ENCODE peak calls at places on chromosomes 3 and 15, in four cellular contexts. One of them, this sample, is unnamed.

GRCh38 chr3:98500019-98500418 is 2.5 kb downstream of the OR5K2 start:
- DNase-seq in stimulated activated CD8-positive, alpha-beta memory T cell treated with anti-CD3 and anti-CD28 coated beads, Interleukin-2, amount 100 ng/mL, for 48 hours: no peak
- DNase-seq in mammary epithelial cell: no peak
- DNase-seq in NCI-H1417: no peak
- DNase-seq in this sample: no peak

GRCh38 chr3:160331127-160331937 is 67.7 kb downstream of the IFT80 start:
- DNase-seq in stimulated activated CD8-positive, alpha-beta memory T cell treated with anti-CD3 and anti-CD28 coated beads, Interleukin-2, amount 100 ng/mL, for 48 hours: no peak
- DNase-seq in NCI-H1417: no peak
- DNase-seq in mammary epithelial cell: peak
- DNase-seq in this sample: no peak

GRCh38 chr15:66779331-66780009 is 77.4 kb downstream of the SMAD6 start:
- DNase-seq in NCI-H1417: no peak
- DNase-seq in mammary epithelial cell: no peak
- DNase-seq in stimulated activated CD8-positive, alpha-beta memory T cell treated with anti-CD3 and anti-CD28 coated beads, Interleukin-2, amount 100 ng/mL, for 48 hours: no peak
- DNase-seq in this sample: no peak

GRCh38 chr15:23797747-23798157 is 110.6 kb upstream of the NDN start:
- DNase-seq in stimulated activated CD8-positive, alpha-beta memory T cell treated with anti-CD3 and anti-CD28 coated beads, Interleukin-2, amount 100 ng/mL, for 48 hours: no peak
- DNase-seq in mammary epithelial cell: no peak
- DNase-seq in NCI-H1417: no peak
- DNase-seq in this sample: no peak

GRCh38 chr15:96135166-96136093 is 195.1 kb upstream of the NR2F2 start:
- DNase-seq in stimulated activated CD8-positive, alpha-beta memory T cell treated with anti-CD3 and anti-CD28 coated beads, Interleukin-2, amount 100 ng/mL, for 48 hours: no peak
- DNase-seq in mammary epithelial cell: no peak
- DNase-seq in NCI-H1417: no peak
- DNase-seq in this sample: no peak

GRCh38 chr3:133937756-133938601 is 42.3 kb upstream of the RAB6B start:
- DNase-seq in mammary epithelial cell: no peak
- DNase-seq in stimulated activated CD8-positive, alpha-beta memory T cell treated with anti-CD3 and anti-CD28 coated beads, Interleukin-2, amount 100 ng/mL, for 48 hours: no peak
- DNase-seq in NCI-H1417: no peak
- DNase-seq in this sample: no peak

GRCh38 chr15:66459818-66460615 is 37.5 kb downstream of the SNAPC5 start:
- DNase-seq in stimulated activated CD8-positive, alpha-beta memory T cell treated with anti-CD3 and anti-CD28 coated beads, Interleukin-2, amount 100 ng/mL, for 48 hours: no peak
- DNase-seq in NCI-H1417: no peak
- DNase-seq in mammary epithelial cell: peak
- DNase-seq in this sample: no peak

GRCh38 chr3:112303811-112304325 is 9.9 kb upstream of the SLC9C1 start:
- DNase-seq in NCI-H1417: no peak
- DNase-seq in stimulated activated CD8-positive, alpha-beta memory T cell treated with anti-CD3 and anti-CD28 coated beads, Interleukin-2, amount 100 ng/mL, for 48 hours: no peak
- DNase-seq in mammary epithelial cell: no peak
- DNase-seq in this sample: no peak

GRCh38 chr3:121493431-121493830 is 52.4 kb downstream of the POLQ start:
- DNase-seq in stimulated activated CD8-positive, alpha-beta memory T cell treated with anti-CD3 and anti-CD28 coated beads, Interleukin-2, amount 100 ng/mL, for 48 hours: no peak
- DNase-seq in mammary epithelial cell: no peak
- DNase-seq in NCI-H1417: no peak
- DNase-seq in this sample: no peak

GRCh38 chr3:33438284-33438668 is 1.9 kb downstream of the UBP1 start:
- DNase-seq in stimulated activated CD8-positive, alpha-beta memory T cell treated with anti-CD3 and anti-CD28 coated beads, Interleukin-2, amount 100 ng/mL, for 48 hours: no peak
- DNase-seq in mammary epithelial cell: peak
- DNase-seq in NCI-H1417: no peak
- DNase-seq in this sample: no peak

GRCh38 chr15:85563328-85563727 is 182.9 kb downstream of the AKAP13 start:
- DNase-seq in NCI-H1417: no peak
- DNase-seq in stimulated activated CD8-positive, alpha-beta memory T cell treated with anti-CD3 and anti-CD28 coated beads, Interleukin-2, amount 100 ng/mL, for 48 hours: no peak
- DNase-seq in mammary epithelial cell: no peak
- DNase-seq in this sample: no peak

GRCh38 chr3:195178124-195178910 is 92.6 kb downstream of the XXYLT1 start:
- DNase-seq in stimulated activated CD8-positive, alpha-beta memory T cell treated with anti-CD3 and anti-CD28 coated beads, Interleukin-2, amount 100 ng/mL, for 48 hours: no peak
- DNase-seq in mammary epithelial cell: no peak
- DNase-seq in NCI-H1417: peak
- DNase-seq in this sample: no peak

GRCh38 chr3:106628407-106628806 is 748.8 kb upstream of the CCDC54 start:
- DNase-seq in stimulated activated CD8-positive, alpha-beta memory T cell treated with anti-CD3 and anti-CD28 coated beads, Interleukin-2, amount 100 ng/mL, for 48 hours: no peak
- DNase-seq in mammary epithelial cell: peak
- DNase-seq in NCI-H1417: no peak
- DNase-seq in this sample: no peak

GRCh38 chr15:81360491-81360890 is 13.5 kb downstream of the TMC3 start:
- DNase-seq in stimulated activated CD8-positive, alpha-beta memory T cell treated with anti-CD3 and anti-CD28 coated beads, Interleukin-2, amount 100 ng/mL, for 48 hours: no peak
- DNase-seq in mammary epithelial cell: no peak
- DNase-seq in NCI-H1417: no peak
- DNase-seq in this sample: no peak

GRCh38 chr3:155853214-155854146 is 747 bp downstream of the SLC33A1 start:
- DNase-seq in mammary epithelial cell: no peak
- DNase-seq in stimulated activated CD8-positive, alpha-beta memory T cell treated with anti-CD3 and anti-CD28 coated beads, Interleukin-2, amount 100 ng/mL, for 48 hours: no peak
- DNase-seq in NCI-H1417: peak
- DNase-seq in this sample: peak

GRCh38 chr15:81710328-81710727 is 335.5 kb downstream of the MEX3B start:
- DNase-seq in NCI-H1417: no peak
- DNase-seq in mammary epithelial cell: no peak
- DNase-seq in stimulated activated CD8-positive, alpha-beta memory T cell treated with anti-CD3 and anti-CD28 coated beads, Interleukin-2, amount 100 ng/mL, for 48 hours: no peak
- DNase-seq in this sample: no peak

GRCh38 chr3:169404491-169404890 is 259.0 kb downstream of the MECOM start:
- DNase-seq in NCI-H1417: no peak
- DNase-seq in mammary epithelial cell: no peak
- DNase-seq in stimulated activated CD8-positive, alpha-beta memory T cell treated with anti-CD3 and anti-CD28 coated beads, Interleukin-2, amount 100 ng/mL, for 48 hours: no peak
- DNase-seq in this sample: peak

GRCh38 chr15:43886558-43886957 is 59.8 kb downstream of the WDR76 start:
- DNase-seq in stimulated activated CD8-positive, alpha-beta memory T cell treated with anti-CD3 and anti-CD28 coated beads, Interleukin-2, amount 100 ng/mL, for 48 hours: no peak
- DNase-seq in NCI-H1417: no peak
- DNase-seq in mammary epithelial cell: no peak
- DNase-seq in this sample: no peak

GRCh38 chr3:62237296-62237948 is 135.9 kb downstream of the FEZF2 start:
- DNase-seq in mammary epithelial cell: no peak
- DNase-seq in NCI-H1417: no peak
- DNase-seq in stimulated activated CD8-positive, alpha-beta memory T cell treated with anti-CD3 and anti-CD28 coated beads, Interleukin-2, amount 100 ng/mL, for 48 hours: no peak
- DNase-seq in this sample: no peak

GRCh38 chr3:65796676-65797075 is 242.0 kb downstream of the MAGI1 start:
- DNase-seq in mammary epithelial cell: no peak
- DNase-seq in NCI-H1417: no peak
- DNase-seq in stimulated activated CD8-positive, alpha-beta memory T cell treated with anti-CD3 and anti-CD28 coated beads, Interleukin-2, amount 100 ng/mL, for 48 hours: no peak
- DNase-seq in this sample: no peak

GRCh38 chr3:196889844-196890243 is 22.1 kb downstream of the SENP5 start:
- DNase-seq in stimulated activated CD8-positive, alpha-beta memory T cell treated with anti-CD3 and anti-CD28 coated beads, Interleukin-2, amount 100 ng/mL, for 48 hours: no peak
- DNase-seq in NCI-H1417: no peak
- DNase-seq in mammary epithelial cell: no peak
- DNase-seq in this sample: no peak

GRCh38 chr3:152835311-152836102 is 576 bp downstream of the P2RY1 start:
- DNase-seq in NCI-H1417: no peak
- DNase-seq in mammary epithelial cell: peak
- DNase-seq in stimulated activated CD8-positive, alpha-beta memory T cell treated with anti-CD3 and anti-CD28 coated beads, Interleukin-2, amount 100 ng/mL, for 48 hours: peak
- DNase-seq in this sample: peak

GRCh38 chr3:192079098-192079497 is 618.1 kb downstream of the PYDC2 start:
- DNase-seq in mammary epithelial cell: no peak
- DNase-seq in NCI-H1417: peak
- DNase-seq in stimulated activated CD8-positive, alpha-beta memory T cell treated with anti-CD3 and anti-CD28 coated beads, Interleukin-2, amount 100 ng/mL, for 48 hours: no peak
- DNase-seq in this sample: no peak

GRCh38 chr15:48996276-48996675 is 32.6 kb upstream of the SHC4 start:
- DNase-seq in mammary epithelial cell: no peak
- DNase-seq in stimulated activated CD8-positive, alpha-beta memory T cell treated with anti-CD3 and anti-CD28 coated beads, Interleukin-2, amount 100 ng/mL, for 48 hours: no peak
- DNase-seq in NCI-H1417: no peak
- DNase-seq in this sample: no peak

GRCh38 chr3:183586477-183586876 is 31.0 kb upstream of the KLHL6 start:
- DNase-seq in NCI-H1417: no peak
- DNase-seq in mammary epithelial cell: no peak
- DNase-seq in stimulated activated CD8-positive, alpha-beta memory T cell treated with anti-CD3 and anti-CD28 coated beads, Interleukin-2, amount 100 ng/mL, for 48 hours: no peak
- DNase-seq in this sample: no peak

GRCh38 chr3:167978071-167978470 is 117.7 kb downstream of the GOLIM4 start:
- DNase-seq in stimulated activated CD8-positive, alpha-beta memory T cell treated with anti-CD3 and anti-CD28 coated beads, Interleukin-2, amount 100 ng/mL, for 48 hours: no peak
- DNase-seq in NCI-H1417: peak
- DNase-seq in mammary epithelial cell: no peak
- DNase-seq in this sample: no peak

GRCh38 chr3:189167027-189167766 is 4.6 kb upstream of the TPRG1 start:
- DNase-seq in stimulated activated CD8-positive, alpha-beta memory T cell treated with anti-CD3 and anti-CD28 coated beads, Interleukin-2, amount 100 ng/mL, for 48 hours: no peak
- DNase-seq in NCI-H1417: peak
- DNase-seq in mammary epithelial cell: peak
- DNase-seq in this sample: no peak

GRCh38 chr3:182803006-182803405 is 9.7 kb downstream of the ATP11B start:
- DNase-seq in stimulated activated CD8-positive, alpha-beta memory T cell treated with anti-CD3 and anti-CD28 coated beads, Interleukin-2, amount 100 ng/mL, for 48 hours: no peak
- DNase-seq in NCI-H1417: no peak
- DNase-seq in mammary epithelial cell: no peak
- DNase-seq in this sample: no peak

GRCh38 chr15:50676799-50677483 is 9.7 kb downstream of the TRPM7 start:
- DNase-seq in mammary epithelial cell: peak
- DNase-seq in NCI-H1417: no peak
- DNase-seq in stimulated activated CD8-positive, alpha-beta memory T cell treated with anti-CD3 and anti-CD28 coated beads, Interleukin-2, amount 100 ng/mL, for 48 hours: no peak
- DNase-seq in this sample: no peak

GRCh38 chr3:120440762-120441161 is 10.0 kb downstream of the FSTL1 start:
- DNase-seq in stimulated activated CD8-positive, alpha-beta memory T cell treated with anti-CD3 and anti-CD28 coated beads, Interleukin-2, amount 100 ng/mL, for 48 hours: no peak
- DNase-seq in mammary epithelial cell: no peak
- DNase-seq in NCI-H1417: no peak
- DNase-seq in this sample: no peak

GRCh38 chr3:155302891-155303290 is 9.4 kb upstream of the STRIT1 start:
- DNase-seq in NCI-H1417: no peak
- DNase-seq in mammary epithelial cell: no peak
- DNase-seq in stimulated activated CD8-positive, alpha-beta memory T cell treated with anti-CD3 and anti-CD28 coated beads, Interleukin-2, amount 100 ng/mL, for 48 hours: no peak
- DNase-seq in this sample: no peak

GRCh38 chr3:49025005-49025792 is 3.3 kb downstream of the NDUFAF3 start:
- DNase-seq in NCI-H1417: no peak
- DNase-seq in stimulated activated CD8-positive, alpha-beta memory T cell treated with anti-CD3 and anti-CD28 coated beads, Interleukin-2, amount 100 ng/mL, for 48 hours: no peak
- DNase-seq in mammary epithelial cell: no peak
- DNase-seq in this sample: no peak

GRCh38 chr3:196454935-196455334 is 22.7 kb upstream of the UBXN7 start:
- DNase-seq in stimulated activated CD8-positive, alpha-beta memory T cell treated with anti-CD3 and anti-CD28 coated beads, Interleukin-2, amount 100 ng/mL, for 48 hours: no peak
- DNase-seq in NCI-H1417: no peak
- DNase-seq in mammary epithelial cell: no peak
- DNase-seq in this sample: no peak